ENCODE peak calls at places on chromosomes 3 and 15, in five cellular contexts. B is endothelial cell of umbilical vein, C is kidney, T is colonic mucosa, O is K562. X is an unnamed sample.

GRCh38 chr3:185988816-185989175 is 51.0 kb upstream of the TRA2B start:
- DNase-seq in B (no peak), C (no peak), T (no peak), O (no peak), X (no peak)

GRCh38 chr3:194953291-194953690 is 267.6 kb downstream of the FAM43A start:
- DNase-seq in B (no peak), C (no peak), T (no peak), O (no peak), X (no peak)

GRCh38 chr3:165753560-165753959 is 83.7 kb downstream of the BCHE start:
- DNase-seq in B (peak; percentile 53), C (no peak), T (no peak), O (no peak), X (peak; percentile 83)

GRCh38 chr15:68053997-68054657 is at the start of gene PIAS1:
- DNase-seq in B (peak; percentile 95), C (peak; percentile 98), T (peak; percentile 96), O (peak; percentile 98), X (peak; percentile 86)

GRCh38 chr3:181278468-181279238 is 289.1 kb upstream of the DNAJC19 start:
- DNase-seq in B (peak; percentile 6), C (no peak), T (no peak), O (no peak), X (no peak)

GRCh38 chr3:42013652-42014442 is 51.9 kb upstream of the ULK4 start:
- DNase-seq in B (no peak), C (peak; percentile 85), T (peak; percentile 43), O (peak; percentile 96), X (peak; percentile 11)

GRCh38 chr3:191761906-191762305 is 300.9 kb downstream of the PYDC2 start:
- DNase-seq in B (no peak), C (no peak), T (no peak), O (no peak), X (no peak)

GRCh38 chr3:181711325-181712135 is at the start of gene SOX2:
- DNase-seq in B (peak; percentile 87), C (no peak), T (peak; percentile 57), O (peak; percentile 68), X (peak; percentile 69)

GRCh38 chr3:127749361-127749760 is 73.0 kb downstream of the MGLL start:
- DNase-seq in B (no peak), C (no peak), T (no peak), O (no peak), X (no peak)

DNA sequence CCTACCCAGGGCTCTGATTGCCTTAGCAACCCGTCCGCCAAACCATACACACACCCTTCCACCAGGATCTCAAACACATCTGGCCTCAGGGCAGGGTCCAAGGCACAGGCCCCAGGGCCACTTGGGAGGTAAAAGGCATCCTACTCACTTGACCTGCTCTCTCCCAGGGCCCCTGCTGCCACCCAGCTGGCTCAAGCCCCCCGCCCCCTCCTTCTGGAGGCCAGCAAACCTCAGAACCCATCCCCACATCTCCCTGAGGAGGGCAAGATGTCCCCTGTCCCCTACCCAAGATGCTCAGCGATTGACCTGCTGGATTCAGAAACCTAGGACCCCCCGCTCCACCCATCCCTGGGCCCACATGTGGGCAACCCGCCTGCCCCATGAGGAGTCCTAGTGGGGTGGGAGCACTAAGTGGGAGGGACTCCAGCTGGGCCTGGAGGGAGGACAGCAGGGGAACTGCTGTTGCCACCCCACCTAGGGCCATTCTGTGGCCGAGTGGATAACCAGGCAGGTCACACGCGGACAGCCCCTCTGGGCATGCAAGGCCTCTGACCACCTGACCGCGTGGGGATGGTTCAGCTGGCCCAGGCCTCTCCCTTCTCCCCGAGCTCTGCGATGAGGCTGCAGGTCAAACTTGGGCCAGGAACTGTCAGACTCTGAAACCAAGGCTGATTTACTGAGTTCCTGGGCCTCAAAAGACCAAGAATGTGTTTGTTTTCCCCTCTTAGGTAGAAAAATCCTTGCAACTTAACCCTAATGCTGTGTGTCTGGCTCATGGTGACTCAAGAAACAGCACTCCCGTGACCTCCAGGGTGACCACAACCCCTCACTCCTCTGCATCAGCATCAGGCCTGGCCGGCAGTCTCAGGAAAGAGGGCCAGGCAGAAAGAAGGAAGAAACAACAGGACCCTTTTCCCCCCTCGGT is 4.2 kb downstream of the MFGE8 start:
- DNase-seq in B (no peak), C (no peak), T (no peak), O (no peak), X (no peak)
- H3K36me3 ChIP-seq in B (no peaks in the 10 kb centered on the region), C (no peaks in the 10 kb centered on the region), T (no peaks in the 10 kb centered on the region), O (peaks cover 70% of the 10 kb centered on the region), X (no peaks in the 10 kb centered on the region)

DNA sequence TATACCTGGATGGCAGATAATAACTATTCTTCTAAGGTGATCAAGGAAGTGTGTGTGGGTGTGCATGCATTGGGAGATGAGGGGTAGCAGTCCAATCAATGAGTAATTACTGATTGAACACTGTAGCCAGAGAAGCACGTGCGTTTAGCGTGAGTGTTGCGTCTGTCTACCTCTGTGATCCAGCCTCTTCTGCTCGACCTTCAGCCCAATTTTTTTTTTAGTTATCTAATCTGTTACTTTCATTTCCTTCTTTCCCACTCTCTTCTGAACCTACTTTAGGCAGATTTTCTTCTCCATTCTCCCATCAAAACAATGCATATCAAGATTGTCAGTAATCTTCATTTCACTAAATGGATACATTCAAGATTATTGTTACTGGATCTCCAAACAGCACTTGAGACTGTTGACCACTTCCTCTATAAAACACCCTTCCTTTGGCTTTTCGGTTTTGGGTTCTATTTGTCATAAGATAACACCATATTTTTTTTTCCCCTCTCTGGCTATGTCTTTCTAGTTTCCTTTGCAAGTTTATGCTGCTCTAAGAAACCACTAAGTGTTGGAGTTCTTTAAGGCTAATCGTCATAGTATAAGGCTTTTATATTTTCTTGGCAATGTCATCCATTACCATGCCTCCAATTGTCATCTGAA is 41.0 kb downstream of the MCTP2 start:
- DNase-seq in B (no peak), C (no peak), T (no peak), O (no peak), X (no peak)
- H3K4me3 ChIP-seq in B (no peak overlapping the region), C (no peak overlapping the region), T (no peak overlapping the region), O (no peak overlapping the region), X (no peak overlapping the region)

DNA sequence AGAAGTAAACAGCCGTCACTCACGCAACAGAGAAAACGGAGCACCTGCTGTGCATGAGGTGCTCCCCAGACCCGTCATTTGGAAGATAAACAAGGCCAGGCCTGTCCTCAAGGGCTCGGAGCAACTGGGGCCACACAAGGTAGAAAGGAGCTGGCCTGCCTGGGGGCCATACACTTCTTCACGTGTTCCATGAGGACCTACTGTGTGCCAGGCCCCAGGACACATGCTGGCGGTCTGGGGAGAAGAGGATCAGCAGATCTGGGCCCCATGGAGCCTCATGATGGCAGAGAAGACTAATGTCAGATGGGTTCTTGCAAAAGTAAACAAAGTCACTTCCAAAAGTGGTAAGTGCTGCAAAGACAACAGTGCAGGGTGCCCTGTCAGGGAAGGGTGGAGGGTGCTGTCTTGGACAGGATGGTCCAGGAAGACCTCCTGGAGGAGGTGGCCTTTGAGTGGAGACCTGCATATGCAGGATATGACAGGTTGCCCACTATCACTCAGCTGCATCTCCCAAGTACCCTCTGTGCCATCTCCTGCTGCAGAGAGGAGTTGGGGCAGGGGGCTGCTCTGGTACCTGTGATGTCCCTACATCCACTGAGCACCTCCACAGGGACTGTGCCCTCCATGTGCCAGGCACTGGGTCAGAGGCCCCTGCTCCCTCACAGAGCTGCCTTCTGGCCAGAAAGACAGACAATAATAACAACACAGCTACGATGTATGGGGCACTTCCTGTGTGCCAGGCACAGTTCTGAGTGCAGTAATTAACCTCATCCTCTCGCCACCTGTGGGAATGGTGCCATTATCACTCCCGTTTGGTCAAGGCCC is 14.1 kb downstream of the WNT7A start:
- DNase-seq in B (no peak), C (peak; percentile 55), T (no peak), O (no peak), X (no peak)
- H3K9ac ChIP-seq in B (no peak overlapping the region), C (no peak overlapping the region), T (no peak overlapping the region), O (no peak overlapping the region), X (no peak overlapping the region)

DNA sequence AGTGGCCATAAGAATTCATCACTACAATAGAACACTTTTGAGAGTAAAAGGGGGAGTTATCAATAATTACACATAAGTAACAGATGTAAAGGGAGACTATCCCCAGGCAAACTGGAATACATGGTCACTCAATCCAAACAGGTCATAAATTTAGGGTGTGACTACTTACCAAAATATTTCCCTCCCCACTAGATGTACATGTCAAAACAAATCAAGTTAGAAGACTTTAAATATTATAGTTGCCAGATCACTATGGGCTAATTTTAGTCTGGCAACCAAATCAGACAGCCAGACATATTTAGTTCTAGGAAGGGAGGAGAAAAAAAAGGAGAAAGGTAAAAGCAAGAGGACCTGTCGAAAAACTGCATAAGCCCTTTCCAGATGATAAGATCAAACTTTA is 23.1 kb downstream of the SLC24A5 start:
- DNase-seq in B (no peak), C (no peak), T (no peak), O (no peak), X (peak; percentile 12)
- H3K36me3 ChIP-seq in B (no peaks in the 10 kb centered on the region), C (no peaks in the 10 kb centered on the region), T (no peaks in the 10 kb centered on the region), O (no peaks in the 10 kb centered on the region), X (no peaks in the 10 kb centered on the region)

GRCh38 chr3:48560648-48561018 is 2.9 kb downstream of the UCN2 start:
- DNase-seq in B (no peak), C (no peak), T (no peak), O (no peak), X (no peak)
- H3K4me3 ChIP-seq in B (no peak overlapping the region), C (no peak overlapping the region), T (no peak overlapping the region), O (peak overlapping the region; percentile 12), X (no peak overlapping the region)

X was measured in PC-3.